ENCODE peak calls at places on chromosomes 3 and 15, in eight cellular contexts. S, G, L, C, J, X, T and U are unnamed samples.

GRCh38 chr3:24830230-24831152 is 335.8 kb upstream of the THRB start:
- DNase-seq in S (peak; percentile 33), G (peak; percentile 35), L (no peak), C (no peak), J (peak; percentile 68), X (no peak), T (no peak), U (peak; percentile 34)

GRCh38 chr3:129837057-129837631 is 56.4 kb downstream of the TMCC1 start:
- DNase-seq in S (no peak), G (peak; percentile 21), L (no peak), C (no peak), J (no peak), X (no peak), T (peak; percentile 22), U (no peak)

GRCh38 chr3:138471481-138471880 is 37.1 kb downstream of the ESYT3 start:
- DNase-seq in S (no peak), G (no peak), L (no peak), C (no peak), J (no peak), X (no peak), T (no peak), U (no peak)

GRCh38 chr3:120559228-120560061 is 36.7 kb upstream of the NDUFB4 start:
- DNase-seq in S (peak; percentile 71), G (peak; percentile 80), L (no peak), C (peak; percentile 85), J (peak; percentile 77), X (peak; percentile 82), T (peak; percentile 67), U (peak; percentile 59)

GRCh38 chr3:170869645-170870593 is at the start of gene RPL22L1:
- DNase-seq in S (peak; percentile 96), G (peak; percentile 98), L (peak; percentile 72), C (peak; percentile 98), J (peak; percentile 97), X (peak; percentile 96), T (peak; percentile 97), U (peak; percentile 97)

GRCh38 chr3:181454451-181455027 is 257.2 kb upstream of the SOX2 start:
- DNase-seq in S (no peak), G (peak; percentile 31), L (no peak), C (no peak), J (no peak), X (no peak), T (no peak), U (no peak)

GRCh38 chr3:55690746-55691540 is 203.8 kb upstream of the WNT5A start:
- DNase-seq in S (no peak), G (peak; percentile 78), L (no peak), C (no peak), J (no peak), X (no peak), T (no peak), U (no peak)

GRCh38 chr15:39279331-39279730 is 301.5 kb upstream of the THBS1 start:
- DNase-seq in S (no peak), G (no peak), L (no peak), C (no peak), J (no peak), X (no peak), T (no peak), U (no peak)

GRCh38 chr3:188269040-188269439 is 115.1 kb downstream of the LPP start:
- DNase-seq in S (no peak), G (no peak), L (no peak), C (peak; percentile 35), J (no peak), X (no peak), T (no peak), U (no peak)

GRCh38 chr3:127786358-127787070 is 35.8 kb downstream of the MGLL start:
- DNase-seq in S (peak; percentile 83), G (no peak), L (no peak), C (no peak), J (peak; percentile 98), X (peak; percentile 16), T (peak; percentile 56), U (peak; percentile 53)

GRCh38 chr15:95680693-95681092 is 649.8 kb upstream of the NR2F2 start:
- DNase-seq in S (no peak), G (no peak), L (no peak), C (no peak), J (no peak), X (no peak), T (no peak), U (no peak)

GRCh38 chr3:101072299-101072698 is 79.1 kb upstream of the ABI3BP start:
- DNase-seq in S (no peak), G (no peak), L (peak; percentile 16), C (no peak), J (no peak), X (peak; percentile 76), T (peak; percentile 27), U (no peak)

GRCh38 chr3:15798533-15799245 is 910 bp upstream of the ANKRD28 start:
- DNase-seq in S (no peak), G (no peak), L (no peak), C (no peak), J (no peak), X (no peak), T (no peak), U (no peak)

GRCh38 chr3:15796331-15796730 is 1.4 kb downstream of the ANKRD28 start:
- DNase-seq in S (no peak), G (no peak), L (no peak), C (no peak), J (no peak), X (peak; percentile 36), T (no peak), U (no peak)

GRCh38 chr3:15796771-15797599 is 794 bp downstream of the ANKRD28 start:
- DNase-seq in S (no peak), G (peak; percentile 57), L (peak; percentile 25), C (peak; percentile 45), J (no peak), X (peak; percentile 86), T (peak; percentile 85), U (peak; percentile 8)

GRCh38 chr3:15795563-15796308 is 2.0 kb downstream of the ANKRD28 start:
- DNase-seq in S (no peak), G (no peak), L (no peak), C (peak; percentile 62), J (no peak), X (peak; percentile 81), T (peak; percentile 86), U (no peak)

DNA sequence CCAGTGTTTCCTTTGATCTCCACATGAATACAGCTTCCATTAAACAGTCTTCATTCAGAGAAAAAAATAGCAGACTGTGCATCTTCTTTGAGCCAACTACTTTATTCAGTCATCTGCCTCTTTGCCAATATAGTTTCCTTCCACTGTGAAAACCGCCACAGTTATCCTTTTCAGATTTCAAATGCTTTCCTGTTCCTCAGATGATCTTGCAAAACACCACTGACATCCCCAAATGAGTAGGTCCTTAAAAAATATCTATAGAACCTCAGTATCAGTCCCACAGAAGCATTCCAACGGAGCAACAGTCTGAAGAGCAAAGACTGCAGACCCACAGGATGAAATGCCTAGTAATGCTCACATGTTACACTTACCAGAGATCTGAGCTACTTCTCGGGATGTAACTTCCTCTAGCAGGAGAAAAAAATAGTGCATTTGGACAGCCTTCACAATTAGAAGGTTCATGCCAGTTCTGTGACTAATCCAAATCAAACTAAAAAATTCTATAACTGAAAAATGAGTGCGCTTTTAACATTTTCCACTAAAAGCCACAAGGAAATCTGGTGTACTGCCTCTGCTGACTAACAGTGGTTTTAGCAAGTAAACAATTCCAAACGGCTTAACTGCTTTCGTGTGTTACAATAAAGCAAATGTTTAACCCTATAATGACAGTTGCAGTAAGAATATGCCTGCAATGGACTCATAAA is at the start of gene ANKRD28:
- DNase-seq in S (no peak), G (peak; percentile 55), L (peak; percentile 45), C (peak; percentile 80), J (no peak), X (peak; percentile 98), T (peak; percentile 98), U (peak; percentile 95)
- TF ChIP-seq CTCF in S (no peak), G (no peak), L (no peak), C (no peak), J (peak; percentile 52), X (peak; percentile 25), T (no peak), U (peak; percentile 45)

DNA sequence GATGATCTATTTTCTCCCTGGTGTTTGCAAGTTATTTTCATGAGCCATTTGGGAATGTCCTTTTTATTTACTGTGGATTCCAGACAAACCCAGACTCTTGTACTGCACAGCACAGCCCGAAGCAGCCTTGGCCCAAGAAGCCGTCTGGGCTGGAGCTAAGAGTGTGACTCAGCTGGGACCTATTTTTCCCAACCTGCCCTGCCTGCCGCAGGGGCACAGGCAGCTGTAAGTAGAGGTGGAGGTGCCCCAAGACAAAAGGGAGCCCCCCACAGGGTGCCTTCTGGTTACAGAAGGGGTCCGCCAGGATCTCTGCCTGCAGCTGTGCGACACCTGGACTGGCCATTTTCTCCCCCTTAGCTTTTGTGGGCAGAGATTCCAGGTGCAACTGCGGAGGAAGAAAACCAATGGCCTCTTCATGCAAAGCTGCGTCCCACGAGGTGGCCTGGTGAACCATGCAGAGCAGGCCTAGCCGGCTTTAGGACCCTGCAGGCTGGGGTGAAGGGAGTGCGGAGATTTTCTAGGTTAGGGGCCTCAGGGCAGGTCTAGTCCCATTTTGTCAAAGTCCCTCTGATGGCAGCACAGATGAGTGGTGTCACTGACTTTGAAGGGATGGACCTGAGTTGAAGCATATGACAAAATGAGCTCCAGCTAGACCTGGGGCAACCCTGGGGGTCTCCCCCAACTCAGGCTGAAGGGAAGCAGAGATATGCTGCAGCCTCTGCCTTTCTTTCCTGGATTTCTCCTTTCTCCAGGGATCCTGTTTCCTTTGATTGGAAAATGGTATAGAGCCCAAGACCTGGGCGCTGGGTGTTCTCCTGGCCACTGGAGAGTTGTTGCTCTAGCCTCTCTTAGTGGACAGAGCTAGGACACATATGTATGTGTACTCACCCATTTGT is 131.2 kb downstream of the KLF13 start:
- DNase-seq in S (no peak), G (no peak), L (no peak), C (no peak), J (no peak), X (peak; percentile 68), T (peak; percentile 58), U (peak; percentile 69)
- H3K4me3 ChIP-seq in S (no peak overlapping the region), G (no peak overlapping the region), L (no peak overlapping the region), C (no peak overlapping the region), J (no peak overlapping the region), X (no peak overlapping the region), T (no peak overlapping the region), U (no peak overlapping the region)

GRCh38 chr3:27022096-27022761 is 347.0 kb downstream of the NEK10 start:
- DNase-seq in S (no peak), G (peak; percentile 55), L (no peak), C (peak; percentile 1), J (no peak), X (no peak), T (no peak), U (no peak)
- TF ChIP-seq CTCF in S (no peak), G (peak; percentile 58), L (no peak), C (no peak), J (no peak), X (no peak), T (no peak), U (no peak)

DNA sequence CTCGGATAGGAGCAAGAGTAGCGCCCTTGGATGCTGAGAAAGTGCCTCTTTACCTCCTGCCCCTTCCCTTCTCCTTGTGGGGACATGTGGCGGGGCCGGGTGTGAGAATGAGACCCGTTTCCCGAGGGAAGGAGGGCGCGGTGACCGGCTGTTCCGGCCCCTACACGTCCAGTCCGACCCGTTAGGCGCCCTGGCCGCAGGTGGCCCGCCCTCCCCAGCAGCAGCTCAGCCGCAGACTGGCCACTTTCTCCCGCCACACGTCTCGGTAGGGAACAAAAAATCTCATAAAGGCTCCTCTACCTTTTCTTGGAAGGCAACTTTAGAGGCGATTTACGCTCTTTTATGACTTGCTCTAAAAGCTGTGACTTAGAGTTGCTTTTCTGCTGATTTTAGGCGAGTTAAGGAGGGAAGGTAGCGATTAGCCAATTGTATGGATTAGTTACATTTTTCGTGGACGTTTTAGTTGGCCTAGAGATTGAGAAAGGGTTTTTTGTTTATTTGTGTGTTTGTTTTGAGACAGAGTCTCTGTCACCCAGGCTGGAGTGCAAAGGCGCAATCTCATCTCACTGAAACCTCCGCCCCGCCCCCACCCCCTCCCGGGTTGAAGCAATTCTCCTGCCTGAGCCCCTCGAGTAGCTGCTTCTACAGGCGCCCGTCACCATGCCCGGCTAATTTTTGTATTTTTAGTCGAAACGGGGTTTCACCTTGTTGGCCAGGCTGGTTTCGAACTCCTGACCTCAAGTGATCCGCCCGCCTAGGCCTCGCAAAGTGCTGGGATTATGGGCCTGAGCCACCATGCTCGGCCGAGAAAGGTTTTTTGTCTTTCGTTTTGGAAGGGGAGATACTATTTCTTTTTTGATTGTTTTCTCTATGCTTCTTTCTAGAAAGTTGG is 8.3 kb upstream of the PGPEP1L start:
- DNase-seq in S (no peak), G (peak; percentile 57), L (no peak), C (peak; percentile 71), J (no peak), X (no peak), T (no peak), U (no peak)
- H3K4me3 ChIP-seq in S (peak overlapping the region; percentile 62), G (peak overlapping the region; percentile 83), L (peak overlapping the region; percentile 69), C (peak overlapping the region; percentile 70), J (peak overlapping the region; percentile 70), X (no peak overlapping the region), T (peak overlapping the region; percentile 39), U (peak overlapping the region; percentile 48)